ENCODE peak calls at places on chromosomes 3 and 15, in eight cellular contexts. One of them, this sample, is unnamed.

GRCh38 chr15:98568382-98569017 is 79.8 kb upstream of the IGF1R start:
- DNase-seq in neural crest cell: no peak
- DNase-seq in IMR-90: no peak
- DNase-seq in ovary: no peak
- DNase-seq in fibroblast of lung: no peak
- DNase-seq in stomach: no peak
- DNase-seq in lung: no peak
- DNase-seq in uterus: no peak
- DNase-seq in this sample: no peak

GRCh38 chr15:57323299-57323805 is 53.0 kb upstream of the CGNL1 start:
- DNase-seq in neural crest cell: no peak
- DNase-seq in IMR-90: no peak
- DNase-seq in fibroblast of lung: no peak
- DNase-seq in ovary: no peak
- DNase-seq in uterus: no peak
- DNase-seq in lung: no peak
- DNase-seq in stomach: no peak
- DNase-seq in this sample: no peak

GRCh38 chr3:112470791-112471190 is 28.5 kb downstream of the BTLA start:
- DNase-seq in IMR-90: peak
- DNase-seq in neural crest cell: no peak
- DNase-seq in lung: no peak
- DNase-seq in ovary: no peak
- DNase-seq in fibroblast of lung: peak
- DNase-seq in stomach: no peak
- DNase-seq in uterus: no peak
- DNase-seq in this sample: peak

GRCh38 chr15:60526127-60526616 is 47.2 kb upstream of the ICE2 start:
- DNase-seq in fibroblast of lung: no peak
- DNase-seq in uterus: peak
- DNase-seq in ovary: no peak
- DNase-seq in neural crest cell: no peak
- DNase-seq in stomach: peak
- DNase-seq in IMR-90: no peak
- DNase-seq in lung: no peak
- DNase-seq in this sample: peak

GRCh38 chr3:187185759-187186158 is 11.5 kb upstream of the RTP1 start:
- DNase-seq in ovary: no peak
- DNase-seq in neural crest cell: no peak
- DNase-seq in stomach: no peak
- DNase-seq in lung: no peak
- DNase-seq in IMR-90: no peak
- DNase-seq in uterus: no peak
- DNase-seq in fibroblast of lung: no peak
- DNase-seq in this sample: no peak

GRCh38 chr3:185677146-185677829 is 91.2 kb downstream of the SENP2 start:
- DNase-seq in neural crest cell: peak
- DNase-seq in uterus: no peak
- DNase-seq in fibroblast of lung: peak
- DNase-seq in lung: no peak
- DNase-seq in ovary: no peak
- DNase-seq in IMR-90: peak
- DNase-seq in stomach: no peak
- DNase-seq in this sample: peak

GRCh38 chr3:100197876-100198275 is 62.9 kb upstream of the TBC1D23 start:
- DNase-seq in lung: no peak
- DNase-seq in fibroblast of lung: no peak
- DNase-seq in IMR-90: no peak
- DNase-seq in ovary: no peak
- DNase-seq in uterus: no peak
- DNase-seq in stomach: no peak
- DNase-seq in neural crest cell: no peak
- DNase-seq in this sample: no peak

GRCh38 chr3:45362768-45363167 is 25.6 kb upstream of the LARS2 start:
- DNase-seq in IMR-90: peak
- DNase-seq in fibroblast of lung: no peak
- DNase-seq in uterus: no peak
- DNase-seq in lung: peak
- DNase-seq in neural crest cell: no peak
- DNase-seq in ovary: no peak
- DNase-seq in stomach: no peak
- DNase-seq in this sample: peak

GRCh38 chr15:90680371-90680935 is 36.7 kb upstream of the BLM start:
- DNase-seq in fibroblast of lung: peak
- DNase-seq in lung: no peak
- DNase-seq in uterus: peak
- DNase-seq in ovary: no peak
- DNase-seq in IMR-90: peak
- DNase-seq in stomach: no peak
- DNase-seq in neural crest cell: no peak
- DNase-seq in this sample: peak

GRCh38 chr3:140368223-140368811 is 309.5 kb upstream of the TRIM42 start:
- DNase-seq in uterus: no peak
- DNase-seq in fibroblast of lung: no peak
- DNase-seq in IMR-90: no peak
- DNase-seq in neural crest cell: no peak
- DNase-seq in lung: no peak
- DNase-seq in stomach: no peak
- DNase-seq in ovary: no peak
- DNase-seq in this sample: no peak

GRCh38 chr3:186247821-186248814 is 113.9 kb downstream of the DGKG start:
- DNase-seq in fibroblast of lung: peak
- DNase-seq in IMR-90: peak
- DNase-seq in stomach: no peak
- DNase-seq in uterus: no peak
- DNase-seq in lung: no peak
- DNase-seq in ovary: no peak
- DNase-seq in neural crest cell: no peak
- DNase-seq in this sample: no peak

DNA sequence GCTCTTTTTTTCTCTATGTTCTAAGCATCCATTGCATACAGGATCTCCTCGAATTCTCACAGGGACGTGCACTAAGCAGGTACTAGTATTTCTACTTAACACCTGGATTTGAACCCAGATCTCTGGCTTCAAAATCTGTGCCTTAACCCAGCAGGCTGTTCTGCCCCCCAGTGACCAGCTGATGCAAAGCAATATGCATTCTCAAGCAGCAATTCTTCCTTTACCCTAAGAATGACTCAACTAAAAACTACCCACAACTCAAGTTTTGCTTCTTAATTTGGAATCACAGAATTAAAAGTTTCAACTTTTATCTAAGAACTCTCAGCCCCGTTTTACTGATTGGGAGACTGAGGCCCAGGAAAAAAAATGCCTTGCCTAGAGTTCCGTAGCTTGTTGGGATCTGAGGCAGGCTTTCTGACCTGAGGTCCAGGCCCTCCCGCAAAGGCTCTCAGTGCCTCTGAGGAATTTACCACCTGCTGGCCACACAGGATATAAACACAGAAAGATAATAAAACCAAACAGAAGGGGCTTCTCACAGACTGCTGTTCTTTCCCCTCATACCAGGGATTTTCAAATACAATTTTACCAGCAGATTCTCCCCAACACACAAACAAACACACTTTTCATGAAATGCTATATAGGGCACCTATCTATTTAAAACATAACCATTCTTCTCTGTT is 115.4 kb upstream of the RAD18 start:
- DNase-seq in stomach: no peak
- DNase-seq in ovary: no peak
- DNase-seq in lung: no peak
- DNase-seq in uterus: no peak
- DNase-seq in neural crest cell: no peak
- DNase-seq in fibroblast of lung: no peak
- DNase-seq in IMR-90: no peak
- DNase-seq in this sample: no peak
- TF ChIP-seq CTCF in stomach: no peak
- TF ChIP-seq CTCF in ovary: no peak
- TF ChIP-seq CTCF in lung: no peak
- TF ChIP-seq CTCF in uterus: no peak
- TF ChIP-seq CTCF in neural crest cell: peak
- TF ChIP-seq CTCF in fibroblast of lung: no peak
- TF ChIP-seq CTCF in IMR-90: no peak
- TF ChIP-seq CTCF in this sample: peak

GRCh38 chr3:119498188-119498987 is at the start of gene TIMMDC1:
- DNase-seq in IMR-90: peak
- DNase-seq in uterus: peak
- DNase-seq in lung: peak
- DNase-seq in stomach: peak
- DNase-seq in neural crest cell: peak
- DNase-seq in ovary: peak
- DNase-seq in fibroblast of lung: peak
- DNase-seq in this sample: peak

GRCh38 chr3:119497824-119498187 is 541 bp upstream of the TIMMDC1 start:
- DNase-seq in neural crest cell: peak
- DNase-seq in stomach: peak
- DNase-seq in fibroblast of lung: peak
- DNase-seq in lung: peak
- DNase-seq in IMR-90: peak
- DNase-seq in ovary: no peak
- DNase-seq in uterus: no peak
- DNase-seq in this sample: no peak

GRCh38 chr3:119492128-119492527 is 6.2 kb upstream of the TIMMDC1 start:
- DNase-seq in ovary: no peak
- DNase-seq in neural crest cell: no peak
- DNase-seq in uterus: no peak
- DNase-seq in stomach: no peak
- DNase-seq in IMR-90: no peak
- DNase-seq in fibroblast of lung: peak
- DNase-seq in lung: no peak
- DNase-seq in this sample: no peak

GRCh38 chr3:119492810-119493209 is 5.5 kb upstream of the TIMMDC1 start:
- DNase-seq in lung: no peak
- DNase-seq in IMR-90: no peak
- DNase-seq in stomach: no peak
- DNase-seq in uterus: no peak
- DNase-seq in fibroblast of lung: no peak
- DNase-seq in neural crest cell: no peak
- DNase-seq in ovary: no peak
- DNase-seq in this sample: no peak

DNA sequence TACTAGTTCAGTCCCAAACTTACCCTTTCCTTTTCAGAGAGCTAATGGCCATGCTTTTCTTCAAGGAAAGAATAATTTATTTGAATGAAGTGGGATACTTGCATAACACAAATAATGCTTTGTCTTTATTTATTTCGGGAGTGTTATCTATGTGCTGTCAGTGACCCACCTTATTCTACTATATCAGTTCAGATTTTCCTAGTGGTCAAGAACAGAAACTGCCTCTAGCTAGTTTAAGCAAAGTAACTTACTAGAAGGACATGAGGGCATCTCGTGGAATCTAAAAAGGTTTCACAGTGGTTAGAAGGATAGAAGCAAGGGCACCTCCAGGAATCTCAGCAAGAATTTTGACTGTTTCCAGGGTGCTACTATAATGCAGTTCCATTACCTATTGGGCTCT is 3.8 kb upstream of the TIMMDC1 start:
- DNase-seq in neural crest cell: no peak
- DNase-seq in uterus: no peak
- DNase-seq in lung: no peak
- DNase-seq in fibroblast of lung: no peak
- DNase-seq in stomach: no peak
- DNase-seq in ovary: no peak
- DNase-seq in IMR-90: no peak
- DNase-seq in this sample: no peak
- TF ChIP-seq CTCF in neural crest cell: peak
- TF ChIP-seq CTCF in uterus: no peak
- TF ChIP-seq CTCF in lung: no peak
- TF ChIP-seq CTCF in fibroblast of lung: no peak
- TF ChIP-seq CTCF in stomach: no peak
- TF ChIP-seq CTCF in ovary: no peak
- TF ChIP-seq CTCF in IMR-90: no peak
- TF ChIP-seq CTCF in this sample: peak

GRCh38 chr3:15433531-15433930 is 6.1 kb downstream of the EAF1 start:
- DNase-seq in fibroblast of lung: no peak
- DNase-seq in neural crest cell: no peak
- DNase-seq in lung: no peak
- DNase-seq in IMR-90: no peak
- DNase-seq in uterus: no peak
- DNase-seq in ovary: no peak
- DNase-seq in stomach: no peak
- DNase-seq in this sample: no peak
- TF ChIP-seq CTCF in fibroblast of lung: no peak
- TF ChIP-seq CTCF in neural crest cell: no peak
- TF ChIP-seq CTCF in lung: no peak
- TF ChIP-seq CTCF in IMR-90: no peak
- TF ChIP-seq CTCF in uterus: no peak
- TF ChIP-seq CTCF in ovary: no peak
- TF ChIP-seq CTCF in stomach: no peak
- TF ChIP-seq CTCF in this sample: no peak

GRCh38 chr3:38154625-38155255 is 10.6 kb upstream of the OXSR1 start:
- DNase-seq in IMR-90: no peak
- DNase-seq in neural crest cell: no peak
- DNase-seq in fibroblast of lung: no peak
- DNase-seq in uterus: no peak
- DNase-seq in lung: no peak
- DNase-seq in ovary: no peak
- DNase-seq in stomach: no peak
- DNase-seq in this sample: no peak
- TF ChIP-seq CTCF in IMR-90: no peak
- TF ChIP-seq CTCF in neural crest cell: no peak
- TF ChIP-seq CTCF in fibroblast of lung: no peak
- TF ChIP-seq CTCF in uterus: no peak
- TF ChIP-seq CTCF in lung: no peak
- TF ChIP-seq CTCF in ovary: no peak
- TF ChIP-seq CTCF in stomach: no peak
- TF ChIP-seq CTCF in this sample: no peak

This sample was measured in HFFc6.